ENCODE peak calls at places on chromosome 6, in five cellular contexts. R is ovary; T is heart right ventricle; C is naive thymus-derived CD4-positive, alpha-beta T cell; L is fibroblast of lung. P is an unnamed sample.

GRCh38 chr6:81995548-81996289 is 243.2 kb upstream of the TENT5A start:
- DNase-seq in R (no peak), T (no peak), C (no peak), L (peak; percentile 31), P (no peak)

GRCh38 chr6:146999766-147000165 is 204.5 kb upstream of the STXBP5 start:
- DNase-seq in R (no peak), T (no peak), C (no peak), L (no peak), P (no peak)

GRCh38 chr6:2378891-2379652 is 133.7 kb upstream of the GMDS start:
- DNase-seq in R (no peak), T (no peak), C (no peak), L (peak; percentile 49), P (peak; percentile 53)

GRCh38 chr6:142911395-142911794 is 33.6 kb downstream of the HIVEP2 start:
- DNase-seq in R (no peak), T (no peak), C (no peak), L (no peak), P (no peak)

GRCh38 chr6:84278311-84278710 is 50.9 kb upstream of the CEP162 start:
- DNase-seq in R (no peak), T (no peak), C (no peak), L (peak; percentile 6), P (no peak)

GRCh38 chr6:5726976-5727718 is 279.6 kb downstream of the NRN1 start:
- DNase-seq in R (no peak), T (no peak), C (no peak), L (peak; percentile 25), P (no peak)

GRCh38 chr6:145688493-145688905 is 46.8 kb downstream of the EPM2A start:
- DNase-seq in R (no peak), T (no peak), C (no peak), L (peak; percentile 88), P (no peak)

GRCh38 chr6:65189344-65189743 is 517.7 kb downstream of the EYS start:
- DNase-seq in R (no peak), T (no peak), C (no peak), L (no peak), P (no peak)

GRCh38 chr6:79403525-79403924 is 133.7 kb downstream of the LCA5 start:
- DNase-seq in R (no peak), T (no peak), C (no peak), L (no peak), P (no peak)

GRCh38 chr6:44028767-44029166 is 98.5 kb downstream of the MRPL14 start:
- DNase-seq in R (no peak), T (no peak), C (no peak), L (no peak), P (no peak)

GRCh38 chr6:38035478-38035877 is 216.0 kb downstream of the ZFAND3 start:
- DNase-seq in R (no peak), T (no peak), C (no peak), L (no peak), P (no peak)

GRCh38 chr6:403659-404655 is 12.4 kb downstream of the IRF4 start:
- DNase-seq in R (no peak), T (no peak), C (no peak), L (no peak), P (no peak)

GRCh38 chr6:14783594-14783993 is 462.3 kb upstream of the JARID2 start:
- DNase-seq in R (no peak), T (no peak), C (no peak), L (no peak), P (no peak)

GRCh38 chr6:7727150-7727950 is 1.5 kb downstream of the BMP6 start:
- DNase-seq in R (no peak), T (no peak), C (no peak), L (no peak), P (no peak)

GRCh38 chr6:34161857-34162515 is 16.1 kb upstream of the GRM4 start:
- DNase-seq in R (no peak), T (no peak), C (no peak), L (no peak), P (no peak)

GRCh38 chr6:169935348-169935718 is 183.9 kb downstream of the ERMARD start:
- DNase-seq in R (no peak), T (no peak), C (no peak), L (no peak), P (no peak)

GRCh38 chr6:20711518-20711917 is 177.3 kb downstream of the CDKAL1 start:
- DNase-seq in R (no peak), T (no peak), C (no peak), L (peak; percentile 13), P (no peak)

GRCh38 chr6:155327326-155328073 is 13.2 kb upstream of the TFB1M start:
- DNase-seq in R (peak; percentile 56), T (peak; percentile 46), C (peak; percentile 66), L (peak; percentile 82), P (no peak)

GRCh38 chr6:17331238-17331637 is 50.1 kb downstream of the RBM24 start:
- DNase-seq in R (no peak), T (no peak), C (no peak), L (no peak), P (no peak)

GRCh38 chr6:158625881-158626305 is 18.6 kb downstream of the DYNLT1 start:
- DNase-seq in R (peak; percentile 55), T (no peak), C (no peak), L (no peak), P (no peak)

GRCh38 chr6:160534050-160534696 is 129.9 kb downstream of the LPA start:
- DNase-seq in R (peak; percentile 28), T (peak; percentile 31), C (peak; percentile 37), L (peak; percentile 49), P (no peak)
- H3K4me3 ChIP-seq in R (no peak overlapping the region), T (peak overlapping the region; percentile 8), C (no peak overlapping the region), L (peak overlapping the region; percentile 16), P (no peak overlapping the region)

GRCh38 chr6:28736121-28736520 is 187.7 kb downstream of the TRIM27 start:
- DNase-seq in R (no peak), T (no peak), C (no peak), L (no peak), P (no peak)

GRCh38 chr6:28741363-28741762 is 182.4 kb downstream of the TRIM27 start:
- DNase-seq in R (no peak), T (no peak), C (no peak), L (no peak), P (no peak)

GRCh38 chr6:28737750-28738395 is 185.9 kb downstream of the TRIM27 start:
- DNase-seq in R (no peak), T (no peak), C (no peak), L (no peak), P (no peak)

GRCh38 chr6:28734443-28734959 is 189.3 kb downstream of the TRIM27 start:
- DNase-seq in R (no peak), T (no peak), C (no peak), L (no peak), P (no peak)

DNA sequence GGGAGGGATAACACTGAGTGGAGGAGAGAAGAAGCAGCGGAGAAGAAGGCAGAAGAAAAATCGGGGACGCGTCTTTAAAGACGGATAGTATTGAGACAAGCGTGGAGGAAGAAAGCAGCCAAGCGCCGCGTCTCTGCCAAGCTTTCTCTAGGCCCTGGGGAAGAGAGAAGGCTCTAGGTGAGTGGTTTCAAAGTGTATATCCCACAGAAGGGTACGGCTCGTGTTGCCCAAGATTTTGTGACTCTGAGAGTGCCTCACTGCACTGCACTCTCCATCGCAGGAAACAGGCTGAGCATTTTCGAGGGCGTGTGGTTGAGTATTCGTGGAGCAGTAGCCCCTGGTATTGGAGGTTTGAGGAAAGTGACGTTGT is 185.4 kb downstream of the TRIM27 start:
- DNase-seq in R (no peak), T (no peak), C (no peak), L (no peak), P (no peak)
- H3K4me3 ChIP-seq in R (no peak overlapping the region), T (no peak overlapping the region), C (no peak overlapping the region), L (no peak overlapping the region), P (no peak overlapping the region)

DNA sequence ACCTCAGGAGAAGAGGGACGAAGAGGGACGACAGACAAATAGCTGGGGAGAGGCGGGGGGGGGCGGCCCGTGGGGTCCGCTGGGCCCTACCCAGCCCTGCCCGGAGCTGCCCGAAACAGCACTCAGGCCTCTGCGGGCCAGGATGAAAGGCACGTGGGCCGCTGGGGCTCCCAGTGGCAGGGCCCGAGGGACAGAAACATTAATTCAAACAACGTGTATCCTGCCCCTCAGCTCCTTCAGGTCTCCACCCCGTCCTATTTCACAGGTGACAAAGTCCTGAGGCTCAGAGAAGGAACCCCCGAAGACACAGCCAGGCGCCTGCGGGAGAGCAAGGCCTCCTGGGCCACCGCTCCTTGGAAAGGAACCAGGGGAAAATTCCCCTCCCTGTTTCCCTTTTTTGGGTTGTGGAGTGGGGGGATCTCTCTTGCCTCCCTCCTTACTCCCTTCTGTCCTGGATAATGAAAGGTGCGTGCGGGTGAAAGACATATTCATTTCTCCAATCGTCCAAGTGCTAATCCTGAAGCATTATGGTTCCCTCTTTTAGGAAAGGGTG is 93.3 kb downstream of the RNASET2 start:
- DNase-seq in R (no peak), T (no peak), C (no peak), L (no peak), P (no peak)
- H3K4me3 ChIP-seq in R (peak overlapping the region; percentile 45), T (peak overlapping the region; percentile 58), C (peak overlapping the region; percentile 47), L (no peak overlapping the region), P (peak overlapping the region; percentile 57)

DNA sequence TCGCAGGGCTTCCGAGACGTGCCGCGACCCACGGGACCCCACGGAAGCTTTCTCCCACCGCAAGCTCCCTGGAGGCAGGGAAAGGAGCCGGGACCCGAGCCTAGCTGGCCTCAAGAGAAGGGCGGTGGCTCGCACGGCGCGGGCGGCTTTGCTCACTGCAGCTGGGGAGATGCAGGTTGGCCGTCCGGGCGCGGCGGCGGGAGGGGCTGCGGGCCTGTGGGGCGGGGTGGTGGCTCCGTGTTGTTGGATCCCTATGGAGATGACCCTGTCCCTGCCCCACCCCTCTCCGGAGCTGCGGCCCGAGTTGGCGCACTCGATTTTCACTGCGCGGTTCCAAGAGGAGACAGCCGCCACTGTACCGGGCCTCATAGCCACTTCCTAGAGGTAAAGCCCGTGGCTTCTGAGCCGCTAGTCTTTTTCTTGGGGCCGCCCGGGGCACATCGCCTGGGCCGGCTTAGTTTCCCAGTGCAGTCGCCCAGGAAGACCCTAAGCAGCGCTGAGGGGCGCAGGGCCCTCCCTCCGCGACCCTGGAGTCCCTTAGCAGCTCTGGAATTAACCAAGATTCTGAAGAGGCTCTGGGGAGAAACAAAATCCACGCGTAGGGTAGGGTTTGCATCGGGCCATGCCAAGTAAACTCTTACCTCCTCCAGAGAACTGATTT is at the start of gene ECT2L:
- DNase-seq in R (peak; percentile 61), T (peak; percentile 86), C (no peak), L (peak; percentile 68), P (no peak)
- H3K4me3 ChIP-seq in R (peak within 1 kb of the TSS; percentile 33), T (peak within 1 kb of the TSS; percentile 56), C (no peak within 1 kb of the TSS), L (peak within 1 kb of the TSS; percentile 44), P (no peak within 1 kb of the TSS)

DNA sequence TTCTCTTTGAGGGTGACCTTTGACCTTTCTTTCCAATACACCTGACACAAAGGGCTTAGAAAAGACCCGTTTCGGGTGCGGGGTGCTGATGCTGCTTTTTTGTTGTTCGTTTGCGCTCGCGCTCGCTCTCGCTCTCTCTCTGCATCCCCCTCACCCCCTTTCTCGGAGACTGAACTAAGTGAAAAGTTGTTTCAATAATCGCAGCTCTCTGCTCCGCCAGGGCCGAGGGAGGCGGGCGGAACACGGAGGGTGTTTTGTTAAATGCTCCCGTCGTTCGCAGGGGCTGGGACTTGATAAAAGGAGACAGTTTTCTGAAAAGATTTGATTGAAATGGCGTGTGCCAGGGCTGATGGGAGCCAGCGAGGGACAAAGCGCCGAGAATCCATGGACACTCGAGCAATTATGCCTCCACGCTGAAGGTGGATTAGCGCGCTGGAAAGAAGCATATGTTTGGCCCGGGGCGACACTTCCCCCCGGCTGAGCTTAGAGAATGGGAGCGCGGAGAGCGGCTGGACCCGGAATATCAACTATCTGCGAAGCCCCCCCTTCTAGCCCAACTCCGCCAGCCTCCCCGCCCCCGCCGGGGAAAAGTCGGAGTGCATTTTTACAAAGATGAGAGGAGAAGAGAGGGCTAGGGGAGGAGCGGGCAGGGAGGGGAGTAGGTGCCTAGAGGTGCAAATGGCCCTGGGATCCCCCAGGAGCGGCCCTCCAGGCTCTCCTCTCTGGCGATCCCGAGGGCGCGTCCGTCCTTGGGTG is 25.0 kb downstream of the TFAP2A start:
- DNase-seq in R (no peak), T (no peak), C (no peak), L (no peak), P (no peak)
- H3K4me3 ChIP-seq in R (no peak overlapping the region), T (no peak overlapping the region), C (no peak overlapping the region), L (no peak overlapping the region), P (no peak overlapping the region)

GRCh38 chr6:27592107-27592480 is 119.2 kb upstream of the ZNF184 start:
- DNase-seq in R (no peak), T (no peak), C (no peak), L (peak; percentile 30), P (no peak)
- H3K4me3 ChIP-seq in R (no peak overlapping the region), T (peak overlapping the region; percentile 16), C (no peak overlapping the region), L (peak overlapping the region; percentile 27), P (peak overlapping the region; percentile 60)

P was measured in GM12864.